ENCODE peak calls at places on chromosome 9, in eight cellular contexts. S, W, B, H, K, D, L and Y are unnamed samples. For H3K36me3 and H3K4me1, the result is how much of the 10 kb centered on the place peaks cover.

GRCh38 chr9:69250681-69251080 is 74.3 kb upstream of the ENTREP1 start:
- DNase-seq in S (no peak), W (no peak), B (no peak), H (no peak), K (no peak), D (no peak), L (no peak), Y (no peak)

GRCh38 chr9:111719541-111719940 is 58.1 kb downstream of the GNG10 start:
- DNase-seq in S (no peak), W (no peak), B (no peak), H (no peak), K (no peak), D (no peak), L (no peak), Y (no peak)

GRCh38 chr9:137428841-137429545 is 5.8 kb downstream of the NOXA1 start:
- DNase-seq in S (no peak), W (peak), B (no peak), H (no peak), K (no peak), D (no peak), L (no peak), Y (no peak)

GRCh38 chr9:136840877-136841645 is 1.2 kb upstream of the AJM1 start:
- DNase-seq in S (no peak), W (peak), B (peak), H (no peak), K (peak), D (peak), L (no peak), Y (no peak)

GRCh38 chr9:135650408-135650807 is 11.1 kb upstream of the GLT6D1 start:
- DNase-seq in S (no peak), W (no peak), B (no peak), H (no peak), K (no peak), D (no peak), L (no peak), Y (no peak)

GRCh38 chr9:16459421-16460148 is 410.9 kb downstream of the BNC2 start:
- DNase-seq in S (no peak), W (no peak), B (peak), H (no peak), K (peak), D (no peak), L (no peak), Y (no peak)

GRCh38 chr9:136725612-136726011 is 13.2 kb downstream of the DIPK1B start:
- DNase-seq in S (no peak), W (no peak), B (peak), H (no peak), K (no peak), D (peak), L (no peak), Y (no peak)

GRCh38 chr9:76475691-76476090 is 16.7 kb downstream of the GCNT1 start:
- DNase-seq in S (no peak), W (no peak), B (no peak), H (no peak), K (no peak), D (no peak), L (no peak), Y (no peak)

GRCh38 chr9:120402741-120403542 is 177.0 kb downstream of the CDK5RAP2 start:
- DNase-seq in S (peak), W (no peak), B (peak), H (no peak), K (no peak), D (peak), L (peak), Y (no peak)

GRCh38 chr9:69248005-69248404 is 73.9 kb downstream of the TJP2 start:
- DNase-seq in S (no peak), W (no peak), B (no peak), H (no peak), K (no peak), D (no peak), L (no peak), Y (no peak)

GRCh38 chr9:135702002-135702721 is at the start of gene KCNT1:
- DNase-seq in S (no peak), W (no peak), B (peak), H (no peak), K (peak), D (peak), L (peak), Y (no peak)

GRCh38 chr9:581673-582497 is 259.6 kb upstream of the DMRT1 start:
- DNase-seq in S (no peak), W (no peak), B (no peak), H (no peak), K (peak), D (no peak), L (no peak), Y (no peak)

GRCh38 chr9:71985070-71985956 is 73.9 kb downstream of the C9orf85 start:
- DNase-seq in S (no peak), W (no peak), B (peak), H (no peak), K (peak), D (no peak), L (no peak), Y (no peak)

GRCh38 chr9:38232895-38233294 is 159.6 kb upstream of the ALDH1B1 start:
- DNase-seq in S (no peak), W (no peak), B (no peak), H (no peak), K (no peak), D (no peak), L (no peak), Y (no peak)

GRCh38 chr9:119365291-119366027 is 3.8 kb downstream of the BRINP1 start:
- DNase-seq in S (no peak), W (no peak), B (no peak), H (no peak), K (peak), D (peak), L (no peak), Y (no peak)

GRCh38 chr9:125700791-125701190 is 6.2 kb downstream of the MAPKAP1 start:
- DNase-seq in S (no peak), W (no peak), B (peak), H (no peak), K (no peak), D (peak), L (no peak), Y (no peak)

GRCh38 chr9:12708562-12709298 is 15.5 kb downstream of the TYRP1 start:
- DNase-seq in S (no peak), W (no peak), B (peak), H (no peak), K (no peak), D (peak), L (no peak), Y (no peak)

GRCh38 chr9:117104972-117105495 is 309.8 kb downstream of the ASTN2 start:
- DNase-seq in S (no peak), W (no peak), B (peak), H (no peak), K (no peak), D (no peak), L (no peak), Y (no peak)

GRCh38 chr9:108924436-108924835 is 9.5 kb downstream of the ELP1 start:
- DNase-seq in S (no peak), W (no peak), B (no peak), H (no peak), K (no peak), D (no peak), L (no peak), Y (no peak)

DNA sequence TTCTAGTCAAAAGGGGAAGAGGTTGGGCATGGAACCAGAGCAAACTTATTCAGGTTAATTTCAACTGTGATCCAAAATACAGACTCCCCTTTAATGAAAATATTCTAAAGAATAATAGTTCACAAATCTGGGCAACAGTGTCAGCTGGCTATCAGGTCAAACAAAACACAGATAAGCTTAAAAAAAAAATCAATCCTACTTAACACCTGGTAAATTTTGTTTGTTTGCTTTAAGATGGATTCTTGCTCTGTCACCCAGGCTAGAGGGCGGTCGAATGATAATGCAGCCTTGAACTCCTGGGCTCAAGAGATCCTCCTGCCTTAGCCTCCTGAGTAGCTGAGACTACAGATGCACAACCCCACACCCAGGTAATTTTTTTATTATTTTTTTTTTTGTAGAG is 89.0 kb downstream of the UBAP2 start:
- DNase-seq in S (no peak), W (no peak), B (no peak), H (no peak), K (no peak), D (no peak), L (no peak), Y (no peak)
- H3K36me3 ChIP-seq in S (under half), W (under half), B (under half), H (under half), K (under half), D (half or more), L (under half), Y (under half)

DNA sequence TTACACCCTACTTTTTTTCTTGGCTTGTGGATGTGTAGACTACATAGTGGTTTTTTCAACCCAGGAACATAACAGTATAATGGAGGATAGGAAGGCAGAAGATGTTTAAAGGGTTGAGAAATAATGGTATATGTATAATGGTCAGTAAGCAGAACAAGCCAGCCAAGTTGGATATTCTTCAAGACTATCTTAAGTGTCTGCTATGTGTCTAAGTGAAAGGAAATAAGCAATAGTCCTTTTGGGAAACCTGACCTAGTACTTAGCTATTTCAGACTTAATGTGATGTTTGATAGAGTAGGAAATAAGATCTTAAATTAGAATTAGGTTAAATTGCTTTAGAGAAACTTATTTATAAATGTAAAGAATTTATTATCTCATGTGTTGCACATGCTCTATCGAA is 85.7 kb downstream of the PTPDC1 start:
- DNase-seq in S (no peak), W (no peak), B (no peak), H (no peak), K (no peak), D (no peak), L (no peak), Y (no peak)
- H3K4me1 ChIP-seq in S (under half), W (under half), B (under half), H (half or more), K (under half), D (half or more), L (under half), Y (under half)

GRCh38 chr9:35909687-35910612 is 660 bp downstream of the SPAAR start:
- DNase-seq in S (no peak), W (no peak), B (no peak), H (no peak), K (no peak), D (no peak), L (no peak), Y (no peak)

GRCh38 chr9:35907732-35908483 is 1.4 kb upstream of the SPAAR start:
- DNase-seq in S (peak), W (peak), B (peak), H (peak), K (peak), D (peak), L (peak), Y (no peak)

GRCh38 chr9:35908484-35909125 is 685 bp upstream of the SPAAR start:
- DNase-seq in S (peak), W (no peak), B (peak), H (peak), K (no peak), D (no peak), L (peak), Y (no peak)

GRCh38 chr9:35910613-35911488 is 1.6 kb downstream of the SPAAR start:
- DNase-seq in S (no peak), W (peak), B (peak), H (no peak), K (peak), D (peak), L (peak), Y (peak)

GRCh38 chr9:35909274-35909673 is at the start of gene SPAAR:
- DNase-seq in S (no peak), W (no peak), B (no peak), H (no peak), K (no peak), D (no peak), L (no peak), Y (no peak)
- H3K4me3 ChIP-seq in S (no peak), W (peak), B (no peak), H (peak), K (no peak), D (peak), L (no peak), Y (peak)

DNA sequence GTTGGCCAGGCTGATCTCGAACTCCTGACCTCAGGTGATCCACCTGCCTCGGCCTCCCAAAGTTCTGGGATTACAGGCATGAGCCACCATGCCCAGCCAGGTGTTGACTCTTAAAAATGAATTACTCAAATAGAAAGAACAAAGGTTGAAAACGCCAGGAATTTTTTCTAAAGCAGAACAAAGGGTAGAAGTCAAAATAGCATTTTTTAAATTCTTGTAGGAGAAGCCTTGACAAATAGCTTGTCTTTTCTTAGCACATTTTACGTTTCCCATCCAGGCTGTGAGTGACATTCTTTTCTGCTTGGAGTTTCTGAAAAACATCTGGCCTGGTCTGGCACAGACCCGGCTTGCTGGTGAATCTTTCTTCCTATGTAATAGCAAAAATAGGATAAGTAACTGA is 169.4 kb upstream of the ZNF462 start:
- DNase-seq in S (no peak), W (no peak), B (no peak), H (no peak), K (no peak), D (no peak), L (no peak), Y (no peak)
- H3K36me3 ChIP-seq in S (under half), W (under half), B (under half), H (under half), K (under half), D (under half), L (under half), Y (under half)

GRCh38 chr9:130143974-130144373 is 28.2 kb upstream of the NCS1 start:
- DNase-seq in S (peak), W (no peak), B (peak), H (no peak), K (peak), D (no peak), L (peak), Y (no peak)

GRCh38 chr9:130147215-130147614 is 25.0 kb upstream of the NCS1 start:
- DNase-seq in S (no peak), W (no peak), B (no peak), H (no peak), K (no peak), D (no peak), L (no peak), Y (no peak)

GRCh38 chr9:130142635-130143034 is 29.6 kb upstream of the NCS1 start:
- DNase-seq in S (no peak), W (no peak), B (no peak), H (no peak), K (peak), D (no peak), L (no peak), Y (no peak)

GRCh38 chr9:130143279-130143893 is 28.8 kb upstream of the NCS1 start:
- DNase-seq in S (no peak), W (no peak), B (no peak), H (no peak), K (no peak), D (no peak), L (no peak), Y (no peak)

GRCh38 chr9:130144703-130145102 is 27.5 kb upstream of the NCS1 start:
- DNase-seq in S (no peak), W (no peak), B (no peak), H (no peak), K (no peak), D (no peak), L (no peak), Y (no peak)
- H3K4me1 ChIP-seq in S (under half), W (under half), B (under half), H (under half), K (under half), D (under half), L (under half), Y (under half)